ENCODE peak calls at places on chromosomes 16 and 17, in four cellular contexts. One of them, this sample, is unnamed.

GRCh38 chr16:50627419-50627818 is 53.7 kb downstream of the SNX20 start:
- DNase-seq in HepG2: no peak
- DNase-seq in A549: no peak
- DNase-seq in K562: no peak
- DNase-seq in this sample: peak; percentile 42

GRCh38 chr16:65214196-65214595 is 92.3 kb upstream of the CDH11 start:
- DNase-seq in HepG2: no peak
- DNase-seq in A549: no peak
- DNase-seq in K562: no peak
- DNase-seq in this sample: no peak

GRCh38 chr17:50559674-50560184 is 786 bp upstream of the CACNA1G start:
- DNase-seq in HepG2: no peak
- DNase-seq in A549: peak; percentile 90
- DNase-seq in K562: peak; percentile 77
- DNase-seq in this sample: peak; percentile 94

GRCh38 chr16:65648111-65648510 is 526.2 kb upstream of the CDH11 start:
- DNase-seq in HepG2: no peak
- DNase-seq in A549: no peak
- DNase-seq in K562: no peak
- DNase-seq in this sample: no peak

GRCh38 chr17:48276776-48277175 is 153.2 kb downstream of the SKAP1 start:
- DNase-seq in HepG2: no peak
- DNase-seq in A549: no peak
- DNase-seq in K562: no peak
- DNase-seq in this sample: no peak

GRCh38 chr17:57954421-57955182 is 610 bp downstream of the CUEDC1 start:
- DNase-seq in HepG2: no peak
- DNase-seq in A549: peak; percentile 80
- DNase-seq in K562: no peak
- DNase-seq in this sample: peak; percentile 70

GRCh38 chr17:74964988-74965622 is 7.5 kb downstream of the HID1 start:
- DNase-seq in HepG2: no peak
- DNase-seq in A549: no peak
- DNase-seq in K562: no peak
- DNase-seq in this sample: no peak

GRCh38 chr17:50221500-50222480 is 20.4 kb upstream of the COL1A1 start:
- DNase-seq in HepG2: no peak
- DNase-seq in A549: no peak
- DNase-seq in K562: no peak
- DNase-seq in this sample: no peak

GRCh38 chr16:23353440-23353839 is 51.3 kb downstream of the SCNN1B start:
- DNase-seq in HepG2: no peak
- DNase-seq in A549: no peak
- DNase-seq in K562: peak; percentile 42
- DNase-seq in this sample: no peak

GRCh38 chr17:79341816-79342215 is 267.2 kb downstream of the ENGASE start:
- DNase-seq in HepG2: no peak
- DNase-seq in A549: no peak
- DNase-seq in K562: no peak
- DNase-seq in this sample: no peak

GRCh38 chr17:34435182-34435928 is 72.3 kb upstream of the CCL1 start:
- DNase-seq in HepG2: no peak
- DNase-seq in A549: no peak
- DNase-seq in K562: no peak
- DNase-seq in this sample: no peak

GRCh38 chr17:4187076-4187475 is 44.1 kb downstream of the CYB5D2 start:
- DNase-seq in HepG2: no peak
- DNase-seq in A549: no peak
- DNase-seq in K562: no peak
- DNase-seq in this sample: no peak

GRCh38 chr16:49563666-49564065 is 190.1 kb downstream of the C16orf78 start:
- DNase-seq in HepG2: no peak
- DNase-seq in A549: no peak
- DNase-seq in K562: no peak
- DNase-seq in this sample: no peak

GRCh38 chr16:53515811-53516210 is 12.8 kb upstream of the AKTIP start:
- DNase-seq in HepG2: no peak
- DNase-seq in A549: no peak
- DNase-seq in K562: no peak
- DNase-seq in this sample: no peak

GRCh38 chr16:89200124-89200849 is at the start of gene SLC22A31:
- DNase-seq in HepG2: peak; percentile 70
- DNase-seq in A549: no peak
- DNase-seq in K562: no peak
- DNase-seq in this sample: peak; percentile 42

GRCh38 chr17:80510132-80510531 is 33.7 kb upstream of the NPTX1 start:
- DNase-seq in HepG2: no peak
- DNase-seq in A549: no peak
- DNase-seq in K562: no peak
- DNase-seq in this sample: no peak

GRCh38 chr16:80656161-80656560 is 115.4 kb downstream of the DYNLRB2 start:
- DNase-seq in HepG2: no peak
- DNase-seq in A549: no peak
- DNase-seq in K562: no peak
- DNase-seq in this sample: no peak

GRCh38 chr17:41965694-41966375 is 760 bp upstream of the CNP start:
- DNase-seq in HepG2: peak; percentile 88
- DNase-seq in A549: peak; percentile 71
- DNase-seq in K562: peak; percentile 83
- DNase-seq in this sample: peak; percentile 84

GRCh38 chr16:886084-886543 is 84.7 kb downstream of the LMF1 start:
- DNase-seq in HepG2: no peak
- DNase-seq in A549: no peak
- DNase-seq in K562: no peak
- DNase-seq in this sample: no peak

GRCh38 chr17:62163847-62164246 is 98.8 kb upstream of the MED13 start:
- DNase-seq in HepG2: peak; percentile 71
- DNase-seq in A549: no peak
- DNase-seq in K562: no peak
- DNase-seq in this sample: no peak

GRCh38 chr17:2090210-2090641 is 35.3 kb downstream of the HIC1 start:
- DNase-seq in HepG2: no peak
- DNase-seq in A549: no peak
- DNase-seq in K562: no peak
- DNase-seq in this sample: no peak

GRCh38 chr16:23889189-23889588 is 53.4 kb downstream of the PRKCB start:
- DNase-seq in HepG2: no peak
- DNase-seq in A549: no peak
- DNase-seq in K562: no peak
- DNase-seq in this sample: no peak

GRCh38 chr17:62392908-62393307 is 12.6 kb downstream of the EFCAB3 start:
- DNase-seq in HepG2: no peak
- DNase-seq in A549: no peak
- DNase-seq in K562: no peak
- DNase-seq in this sample: no peak

GRCh38 chr16:17380613-17381012 is 90.1 kb downstream of the XYLT1 start:
- DNase-seq in HepG2: no peak
- DNase-seq in A549: no peak
- DNase-seq in K562: no peak
- DNase-seq in this sample: no peak

GRCh38 chr16:35485915-35486314 is 2026.5 kb downstream of the TP53TG3F start:
- DNase-seq in HepG2: no peak
- DNase-seq in A549: no peak
- DNase-seq in K562: no peak
- DNase-seq in this sample: no peak

GRCh38 chr16:212999-213398 is 16.2 kb downstream of the LUC7L start:
- DNase-seq in HepG2: no peak
- DNase-seq in A549: no peak
- DNase-seq in K562: no peak
- DNase-seq in this sample: no peak

GRCh38 chr16:20897253-20897896 is 2.8 kb downstream of the DCUN1D3 start:
- DNase-seq in HepG2: peak; percentile 36
- DNase-seq in A549: no peak
- DNase-seq in K562: no peak
- DNase-seq in this sample: no peak

GRCh38 chr17:78717431-78717980 is 64.6 kb downstream of the CYTH1 start:
- DNase-seq in HepG2: peak; percentile 39
- DNase-seq in A549: peak; percentile 64
- DNase-seq in K562: no peak
- DNase-seq in this sample: no peak

GRCh38 chr16:87778476-87778829 is 12.7 kb upstream of the KLHDC4 start:
- DNase-seq in HepG2: no peak
- DNase-seq in A549: no peak
- DNase-seq in K562: no peak
- DNase-seq in this sample: no peak

GRCh38 chr17:4599505-4600281 is 15.4 kb downstream of the SMTNL2 start:
- DNase-seq in HepG2: peak; percentile 47
- DNase-seq in A549: no peak
- DNase-seq in K562: peak; percentile 34
- DNase-seq in this sample: peak; percentile 71

GRCh38 chr17:75831032-75831567 is 13.1 kb downstream of the UNC13D start:
- DNase-seq in HepG2: no peak
- DNase-seq in A549: no peak
- DNase-seq in K562: no peak
- DNase-seq in this sample: peak; percentile 43

GRCh38 chr16:88387941-88388627 is 5.3 kb downstream of the ZNF469 start:
- DNase-seq in HepG2: peak; percentile 30
- DNase-seq in A549: peak; percentile 87
- DNase-seq in K562: no peak
- DNase-seq in this sample: no peak

GRCh38 chr16:27766166-27766925 is 216.4 kb downstream of the KATNIP start:
- DNase-seq in HepG2: no peak
- DNase-seq in A549: no peak
- DNase-seq in K562: no peak
- DNase-seq in this sample: no peak

GRCh38 chr16:67375161-67375560 is 18.1 kb downstream of the TPPP3 start:
- DNase-seq in HepG2: no peak
- DNase-seq in A549: no peak
- DNase-seq in K562: no peak
- DNase-seq in this sample: no peak

GRCh38 chr16:23514381-23515152 is 4.3 kb upstream of the GGA2 start:
- DNase-seq in HepG2: no peak
- DNase-seq in A549: no peak
- DNase-seq in K562: no peak
- DNase-seq in this sample: no peak

GRCh38 chr16:21156767-21157467 is 1.6 kb upstream of the LDAF1 start:
- DNase-seq in HepG2: peak; percentile 79
- DNase-seq in A549: peak; percentile 78
- DNase-seq in K562: peak; percentile 53
- DNase-seq in this sample: peak; percentile 46

GRCh38 chr17:36939944-36940312 is 2.7 kb downstream of the LHX1 start:
- DNase-seq in HepG2: no peak
- DNase-seq in A549: no peak
- DNase-seq in K562: no peak
- DNase-seq in this sample: peak; percentile 30
- TF ChIP-seq NR3C1 in HepG2: no peak
- TF ChIP-seq NR3C1 in A549: no peak
- TF ChIP-seq NR3C1 in K562: no peak
- TF ChIP-seq NR3C1 in this sample: no peak

GRCh38 chr17:1071103-1071825 is 74.3 kb downstream of the TIMM22 start:
- DNase-seq in HepG2: no peak
- DNase-seq in A549: no peak
- DNase-seq in K562: no peak
- DNase-seq in this sample: no peak
- TF ChIP-seq CTCF in HepG2: no peak
- TF ChIP-seq CTCF in A549: no peak
- TF ChIP-seq CTCF in K562: no peak
- TF ChIP-seq CTCF in this sample: no peak

GRCh38 chr17:17401271-17401781 is 75.5 kb upstream of the MED9 start:
- DNase-seq in HepG2: peak; percentile 56
- DNase-seq in A549: peak; percentile 50
- DNase-seq in K562: peak; percentile 55
- DNase-seq in this sample: peak; percentile 72
- TF ChIP-seq NR3C1 in HepG2: no peak
- TF ChIP-seq NR3C1 in A549: no peak
- TF ChIP-seq NR3C1 in K562: no peak
- TF ChIP-seq NR3C1 in this sample: no peak

GRCh38 chr17:73342057-73342522 is 30.3 kb upstream of the CDC42EP4 start:
- DNase-seq in HepG2: no peak
- DNase-seq in A549: peak; percentile 93
- DNase-seq in K562: no peak
- DNase-seq in this sample: peak; percentile 75

GRCh38 chr17:73338566-73339247 is 26.9 kb upstream of the CDC42EP4 start:
- DNase-seq in HepG2: no peak
- DNase-seq in A549: no peak
- DNase-seq in K562: no peak
- DNase-seq in this sample: no peak

GRCh38 chr17:73341350-73342056 is 29.7 kb upstream of the CDC42EP4 start:
- DNase-seq in HepG2: no peak
- DNase-seq in A549: no peak
- DNase-seq in K562: no peak
- DNase-seq in this sample: no peak

GRCh38 chr17:73338050-73338491 is 26.3 kb upstream of the CDC42EP4 start:
- DNase-seq in HepG2: no peak
- DNase-seq in A549: no peak
- DNase-seq in K562: no peak
- DNase-seq in this sample: no peak

GRCh38 chr17:73340093-73340596 is 28.3 kb upstream of the CDC42EP4 start:
- DNase-seq in HepG2: peak; percentile 88
- DNase-seq in A549: peak; percentile 96
- DNase-seq in K562: no peak
- DNase-seq in this sample: no peak
- TF ChIP-seq CTCF in HepG2: peak; percentile 12
- TF ChIP-seq CTCF in A549: peak; percentile 30
- TF ChIP-seq CTCF in K562: peak; percentile 8
- TF ChIP-seq CTCF in this sample: no peak

DNA sequence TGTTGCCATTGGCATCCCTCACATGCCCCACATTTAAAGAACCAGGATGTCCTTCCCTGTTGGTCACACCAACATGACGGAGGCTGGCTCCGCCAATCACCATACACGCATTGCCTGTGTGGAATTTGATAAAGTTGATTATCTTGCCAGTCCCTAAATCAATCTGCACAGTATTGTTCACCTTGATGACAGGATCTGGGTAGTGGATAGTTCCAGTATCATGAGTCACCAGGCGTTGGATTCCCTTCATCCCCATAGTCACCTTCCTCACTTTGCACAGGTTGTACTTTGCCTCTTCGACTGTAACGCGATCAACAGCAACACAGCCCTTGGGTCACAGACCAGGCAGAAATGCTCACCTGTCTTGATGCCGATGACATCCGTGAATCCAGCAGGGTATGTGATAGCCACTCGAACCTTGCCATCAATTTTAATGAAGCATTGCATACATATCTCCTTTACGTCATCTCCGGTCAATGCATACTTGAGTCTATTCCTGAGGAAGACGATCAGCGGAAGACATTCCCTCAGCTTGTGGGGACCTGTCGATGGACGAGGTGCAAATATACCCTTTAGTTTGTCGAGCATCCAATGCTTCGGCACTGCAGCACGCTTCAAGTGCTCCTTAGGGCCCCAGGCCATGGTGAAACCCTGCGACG is 14.2 kb downstream of the CTRB2 start:
- DNase-seq in HepG2: peak; percentile 25
- DNase-seq in A549: no peak
- DNase-seq in K562: no peak
- DNase-seq in this sample: no peak
- TF ChIP-seq NR3C1 in HepG2: no peak
- TF ChIP-seq NR3C1 in A549: no peak
- TF ChIP-seq NR3C1 in K562: no peak
- TF ChIP-seq NR3C1 in this sample: no peak

This sample was measured in WTC11.